ENCODE peak calls at places on chromosomes 6 and 20, in eight cellular contexts. N, J, G, C, Y, B, A and M are unnamed samples.

GRCh38 chr6:89602713-89603112 is 35.8 kb downstream of the LYRM2 start:
- DNase-seq in N (no peak), J (no peak), G (no peak), C (no peak), Y (no peak), B (no peak), A (no peak), M (no peak)

GRCh38 chr20:37435607-37436006 is 85.4 kb upstream of the NNAT start:
- DNase-seq in N (no peak), J (no peak), G (no peak), C (no peak), Y (no peak), B (no peak), A (no peak), M (no peak)

GRCh38 chr6:73509851-73510250 is 11.0 kb downstream of the EEF1A1 start:
- DNase-seq in N (no peak), J (no peak), G (no peak), C (no peak), Y (no peak), B (no peak), A (no peak), M (no peak)

GRCh38 chr20:5400164-5400762 is 83.5 kb upstream of the PROKR2 start:
- DNase-seq in N (no peak), J (no peak), G (no peak), C (peak; percentile 48), Y (no peak), B (no peak), A (no peak), M (no peak)

GRCh38 chr6:23174781-23175361 is 605.5 kb downstream of the HDGFL1 start:
- DNase-seq in N (no peak), J (no peak), G (peak; percentile 81), C (peak; percentile 90), Y (no peak), B (no peak), A (no peak), M (no peak)

GRCh38 chr6:20900396-20901160 is 366.3 kb downstream of the CDKAL1 start:
- DNase-seq in N (no peak), J (no peak), G (no peak), C (no peak), Y (peak; percentile 43), B (no peak), A (no peak), M (no peak)

GRCh38 chr20:43916875-43917371 is 2.3 kb downstream of the TOX2 start:
- DNase-seq in N (no peak), J (no peak), G (no peak), C (no peak), Y (no peak), B (no peak), A (no peak), M (no peak)

GRCh38 chr6:158040051-158040803 is 58.6 kb downstream of the SYNJ2 start:
- DNase-seq in N (peak; percentile 31), J (no peak), G (peak; percentile 97), C (peak; percentile 84), Y (peak; percentile 75), B (no peak), A (no peak), M (no peak)

GRCh38 chr6:33620584-33621395 is at the start of gene ITPR3:
- DNase-seq in N (peak; percentile 88), J (peak; percentile 46), G (no peak), C (peak; percentile 86), Y (peak; percentile 97), B (no peak), A (peak; percentile 68), M (peak; percentile 81)

GRCh38 chr6:143529095-143529494 is 17.6 kb upstream of the FUCA2 start:
- DNase-seq in N (no peak), J (no peak), G (no peak), C (no peak), Y (no peak), B (no peak), A (no peak), M (no peak)

GRCh38 chr6:25219581-25220249 is 59.5 kb upstream of the CARMIL1 start:
- DNase-seq in N (no peak), J (no peak), G (no peak), C (peak; percentile 64), Y (no peak), B (no peak), A (no peak), M (no peak)

DNA sequence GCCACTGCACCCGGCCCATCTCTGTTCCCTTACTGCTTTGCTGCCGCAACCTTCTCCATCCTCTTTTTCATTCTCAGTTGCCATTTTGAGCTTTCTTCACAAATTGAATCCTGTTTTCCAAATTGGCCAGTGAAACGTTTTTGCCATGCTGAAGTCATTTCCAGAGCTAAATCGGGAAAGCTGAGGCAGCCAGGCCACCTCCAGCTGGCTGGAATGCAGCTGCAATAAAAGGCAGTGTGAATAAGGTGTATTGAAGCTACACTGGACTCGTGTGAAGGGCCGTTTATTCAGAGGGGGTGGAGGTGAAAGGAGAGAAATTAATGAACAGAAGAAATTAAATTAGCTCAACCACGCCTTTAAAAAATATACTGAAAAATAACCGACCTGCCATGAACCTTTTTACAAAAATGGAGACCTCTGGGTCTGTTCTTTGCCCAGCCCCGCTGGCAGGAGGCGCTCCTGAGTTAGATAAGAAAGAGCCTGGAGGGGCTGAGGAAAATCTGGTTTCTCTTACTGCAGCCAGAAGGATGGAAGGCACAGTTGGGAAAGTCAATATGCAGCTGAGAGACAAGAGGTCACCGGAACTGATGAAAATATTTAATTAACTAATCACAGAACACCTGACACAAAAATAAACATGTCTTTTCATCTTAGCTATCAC is 283.9 kb downstream of the FOXC1 start:
- DNase-seq in N (no peak), J (no peak), G (no peak), C (no peak), Y (no peak), B (no peak), A (no peak), M (no peak)
- TF ChIP-seq CTCF in N (no peak), J (no peak), G (peak; percentile 61), C (no peak), Y (no peak), B (no peak), A (no peak), M (peak; percentile 9)

GRCh38 chr6:106512958-106513480 is 116.3 kb downstream of the RTN4IP1 start:
- DNase-seq in N (no peak), J (no peak), G (no peak), C (no peak), Y (no peak), B (no peak), A (no peak), M (no peak)

GRCh38 chr6:106512048-106512957 is 117.0 kb downstream of the RTN4IP1 start:
- DNase-seq in N (peak; percentile 94), J (peak; percentile 69), G (no peak), C (peak; percentile 62), Y (peak; percentile 84), B (peak; percentile 47), A (peak; percentile 70), M (no peak)

GRCh38 chr6:106510090-106510970 is 119.0 kb downstream of the RTN4IP1 start:
- DNase-seq in N (peak; percentile 92), J (peak; percentile 36), G (no peak), C (peak; percentile 95), Y (peak; percentile 74), B (peak; percentile 62), A (peak; percentile 29), M (peak; percentile 35)

GRCh38 chr6:106508836-106509235 is 120.5 kb downstream of the RTN4IP1 start:
- DNase-seq in N (no peak), J (no peak), G (no peak), C (peak; percentile 81), Y (no peak), B (no peak), A (no peak), M (no peak)

DNA sequence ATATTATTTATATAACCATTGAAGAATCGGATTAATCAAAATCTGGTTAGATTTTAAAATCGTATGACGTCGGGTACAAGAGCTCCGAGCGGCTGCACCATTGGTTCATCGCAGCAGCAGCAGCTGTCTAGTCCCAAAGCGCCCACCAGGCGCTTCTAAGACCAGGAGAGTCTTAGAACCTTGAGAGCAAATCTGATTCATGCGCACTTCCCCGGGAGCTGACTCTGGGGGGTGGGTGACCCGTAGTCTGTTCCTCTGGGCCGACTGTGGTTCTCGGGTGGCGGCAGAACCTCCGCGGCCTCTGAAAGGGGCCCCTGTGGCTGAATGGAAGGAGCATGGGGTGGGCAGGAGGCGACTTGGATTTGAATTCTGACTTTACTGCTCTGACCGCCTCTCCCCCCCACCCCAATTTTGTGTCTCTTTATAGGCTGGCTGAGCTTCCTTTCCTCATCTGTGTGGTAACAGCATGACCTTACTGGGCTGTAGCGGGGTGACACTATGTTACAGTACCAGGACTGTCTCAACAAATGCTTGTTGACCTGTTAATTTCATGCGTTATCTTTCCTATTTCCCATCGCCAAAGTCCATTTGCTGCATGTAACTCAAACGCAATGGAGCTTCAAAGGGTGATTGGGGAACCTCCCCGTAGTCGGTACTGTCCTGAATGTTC is 119.7 kb downstream of the RTN4IP1 start:
- DNase-seq in N (no peak), J (no peak), G (no peak), C (no peak), Y (peak; percentile 25), B (no peak), A (no peak), M (no peak)
- TF ChIP-seq CTCF in N (no peak), J (no peak), G (peak; percentile 34), C (no peak), Y (no peak), B (no peak), A (no peak), M (no peak)

GRCh38 chr6:94511502-94512088 is 1065.7 kb upstream of the MANEA start:
- DNase-seq in N (no peak), J (no peak), G (no peak), C (no peak), Y (no peak), B (no peak), A (no peak), M (peak; percentile 18)

DNA sequence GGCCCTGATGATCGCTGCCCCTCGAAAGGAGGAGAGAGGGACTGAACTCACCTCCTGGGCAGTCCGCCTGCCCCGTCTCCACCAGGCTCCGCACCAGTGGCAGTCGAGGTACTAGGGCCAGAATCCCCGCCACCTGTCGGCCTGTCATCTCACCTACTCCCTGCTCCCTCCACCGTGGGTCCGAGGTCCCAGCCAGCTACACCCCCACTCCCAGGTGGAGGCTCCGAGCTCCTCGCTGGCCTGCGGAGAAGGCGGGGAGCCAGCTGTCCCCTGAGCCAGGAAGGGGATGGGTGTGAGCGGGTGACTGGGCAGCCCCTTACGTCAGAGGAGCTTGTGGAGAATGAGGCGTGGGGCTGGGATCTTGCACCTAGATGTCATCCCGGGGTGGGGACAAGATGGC is 1066.5 kb upstream of the MANEA start:
- DNase-seq in N (no peak), J (no peak), G (no peak), C (no peak), Y (peak; percentile 12), B (no peak), A (no peak), M (no peak)
- TF ChIP-seq CTCF in N (no peak), J (no peak), G (no peak), C (no peak), Y (no peak), B (no peak), A (no peak), M (no peak)

DNA sequence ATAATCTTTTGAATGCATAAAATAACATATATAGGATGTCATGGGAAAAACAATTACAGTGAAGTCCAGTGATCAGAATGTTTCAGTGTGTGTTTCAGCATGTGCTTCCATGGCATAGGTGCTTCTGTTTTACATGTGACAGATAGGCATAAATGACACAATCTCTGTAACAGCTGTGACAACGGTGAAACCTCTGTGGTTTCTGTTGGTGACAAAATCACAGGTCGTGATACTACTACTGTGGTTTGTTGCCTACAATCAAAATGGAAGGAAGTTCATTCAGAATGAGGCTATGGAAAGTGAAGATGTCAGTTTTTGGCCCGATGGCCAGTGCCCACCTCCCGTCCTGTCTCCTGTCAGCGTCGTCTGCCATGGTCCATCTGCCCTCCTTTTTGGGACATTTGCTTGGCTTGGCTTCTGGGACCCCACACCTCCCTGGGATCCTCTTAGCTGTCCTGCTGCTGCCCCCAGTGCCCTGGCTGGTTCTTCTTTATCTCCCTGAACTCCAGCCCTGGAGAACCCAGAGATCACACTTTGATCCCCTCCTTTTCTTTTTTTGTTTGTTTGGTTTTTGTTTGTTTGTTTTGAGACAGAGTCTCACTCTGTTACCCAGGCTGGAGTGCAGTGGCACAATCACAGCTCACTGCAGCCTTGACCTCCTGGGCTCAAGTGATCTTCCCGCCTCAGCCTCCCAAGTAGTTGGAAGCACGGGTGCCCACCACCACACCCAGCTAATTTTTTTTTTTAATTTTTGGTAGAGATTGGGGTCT is 79.3 kb upstream of the NAA20 start:
- DNase-seq in N (no peak), J (no peak), G (no peak), C (no peak), Y (peak; percentile 53), B (no peak), A (no peak), M (no peak)
- TF ChIP-seq CTCF in N (no peak), J (no peak), G (no peak), C (no peak), Y (no peak), B (no peak), A (no peak), M (no peak)